ENCODE peak calls at places on chromosomes 6 and 20, in ten cellular contexts. One of them, this sample, is unnamed.

GRCh38 chr6:34284563-34285545 is 36.0 kb upstream of the SMIM29 start:
- DNase-seq in KBM-7: peak; percentile 97
- DNase-seq in kidney tubule cell: no peak
- DNase-seq in AG08395: peak; percentile 88
- DNase-seq in skeletal muscle cell: peak; percentile 74
- DNase-seq in activated CD8-positive, alpha-beta memory T cell treated with anti-CD3 and anti-CD28 coated beads for 1 hour: no peak
- DNase-seq in right cardiac atrium: peak; percentile 48
- DNase-seq in T-helper 22 cell: no peak
- DNase-seq in activated CD4-positive, alpha-beta T cell treated with anti-CD3 and anti-CD28 coated beads, Interleukin-2, amount 50 U/mL, for 24 hours: no peak
- DNase-seq in HS-27A: no peak
- DNase-seq in this sample: no peak

GRCh38 chr20:57843941-57844625 is 134.3 kb upstream of the PMEPA1 start:
- DNase-seq in KBM-7: no peak
- DNase-seq in activated CD8-positive, alpha-beta memory T cell treated with anti-CD3 and anti-CD28 coated beads for 1 hour: no peak
- DNase-seq in right cardiac atrium: no peak
- DNase-seq in activated CD4-positive, alpha-beta T cell treated with anti-CD3 and anti-CD28 coated beads, Interleukin-2, amount 50 U/mL, for 24 hours: no peak
- DNase-seq in AG08395: no peak
- DNase-seq in kidney tubule cell: no peak
- DNase-seq in T-helper 22 cell: no peak
- DNase-seq in HS-27A: no peak
- DNase-seq in skeletal muscle cell: no peak
- DNase-seq in this sample: no peak

GRCh38 chr6:28215425-28215824 is 9.7 kb upstream of the ZSCAN9 start:
- DNase-seq in T-helper 22 cell: no peak
- DNase-seq in KBM-7: no peak
- DNase-seq in AG08395: no peak
- DNase-seq in kidney tubule cell: peak; percentile 10
- DNase-seq in HS-27A: no peak
- DNase-seq in right cardiac atrium: no peak
- DNase-seq in skeletal muscle cell: no peak
- DNase-seq in activated CD8-positive, alpha-beta memory T cell treated with anti-CD3 and anti-CD28 coated beads for 1 hour: no peak
- DNase-seq in activated CD4-positive, alpha-beta T cell treated with anti-CD3 and anti-CD28 coated beads, Interleukin-2, amount 50 U/mL, for 24 hours: no peak
- DNase-seq in this sample: no peak

GRCh38 chr6:45614488-45615285 is 237.0 kb upstream of the SUPT3H start:
- DNase-seq in AG08395: no peak
- DNase-seq in kidney tubule cell: peak; percentile 44
- DNase-seq in KBM-7: peak; percentile 20
- DNase-seq in skeletal muscle cell: no peak
- DNase-seq in activated CD8-positive, alpha-beta memory T cell treated with anti-CD3 and anti-CD28 coated beads for 1 hour: no peak
- DNase-seq in activated CD4-positive, alpha-beta T cell treated with anti-CD3 and anti-CD28 coated beads, Interleukin-2, amount 50 U/mL, for 24 hours: no peak
- DNase-seq in HS-27A: no peak
- DNase-seq in T-helper 22 cell: no peak
- DNase-seq in right cardiac atrium: no peak
- DNase-seq in this sample: no peak

GRCh38 chr6:140379919-140380318 is 1005.5 kb upstream of the CITED2 start:
- DNase-seq in kidney tubule cell: no peak
- DNase-seq in right cardiac atrium: no peak
- DNase-seq in AG08395: peak; percentile 48
- DNase-seq in skeletal muscle cell: no peak
- DNase-seq in KBM-7: no peak
- DNase-seq in activated CD8-positive, alpha-beta memory T cell treated with anti-CD3 and anti-CD28 coated beads for 1 hour: no peak
- DNase-seq in activated CD4-positive, alpha-beta T cell treated with anti-CD3 and anti-CD28 coated beads, Interleukin-2, amount 50 U/mL, for 24 hours: no peak
- DNase-seq in T-helper 22 cell: no peak
- DNase-seq in HS-27A: peak; percentile 35
- DNase-seq in this sample: no peak

GRCh38 chr20:54063998-54064676 is 6.3 kb downstream of the BCAS1 start:
- DNase-seq in kidney tubule cell: peak; percentile 21
- DNase-seq in skeletal muscle cell: no peak
- DNase-seq in AG08395: no peak
- DNase-seq in KBM-7: no peak
- DNase-seq in activated CD4-positive, alpha-beta T cell treated with anti-CD3 and anti-CD28 coated beads, Interleukin-2, amount 50 U/mL, for 24 hours: no peak
- DNase-seq in T-helper 22 cell: no peak
- DNase-seq in activated CD8-positive, alpha-beta memory T cell treated with anti-CD3 and anti-CD28 coated beads for 1 hour: no peak
- DNase-seq in right cardiac atrium: no peak
- DNase-seq in HS-27A: no peak
- DNase-seq in this sample: no peak

GRCh38 chr6:162085561-162085960 is 642.0 kb downstream of the PRKN start:
- DNase-seq in T-helper 22 cell: no peak
- DNase-seq in HS-27A: no peak
- DNase-seq in KBM-7: no peak
- DNase-seq in activated CD4-positive, alpha-beta T cell treated with anti-CD3 and anti-CD28 coated beads, Interleukin-2, amount 50 U/mL, for 24 hours: no peak
- DNase-seq in kidney tubule cell: no peak
- DNase-seq in AG08395: no peak
- DNase-seq in skeletal muscle cell: no peak
- DNase-seq in activated CD8-positive, alpha-beta memory T cell treated with anti-CD3 and anti-CD28 coated beads for 1 hour: no peak
- DNase-seq in right cardiac atrium: no peak
- DNase-seq in this sample: no peak

GRCh38 chr20:11168026-11168425 is 494.2 kb upstream of the JAG1 start:
- DNase-seq in AG08395: peak; percentile 29
- DNase-seq in T-helper 22 cell: no peak
- DNase-seq in KBM-7: no peak
- DNase-seq in activated CD4-positive, alpha-beta T cell treated with anti-CD3 and anti-CD28 coated beads, Interleukin-2, amount 50 U/mL, for 24 hours: no peak
- DNase-seq in kidney tubule cell: peak; percentile 74
- DNase-seq in skeletal muscle cell: no peak
- DNase-seq in activated CD8-positive, alpha-beta memory T cell treated with anti-CD3 and anti-CD28 coated beads for 1 hour: no peak
- DNase-seq in right cardiac atrium: no peak
- DNase-seq in HS-27A: no peak
- DNase-seq in this sample: no peak

GRCh38 chr6:126063512-126064146 is 77.3 kb downstream of the TRMT11 start:
- DNase-seq in HS-27A: no peak
- DNase-seq in right cardiac atrium: no peak
- DNase-seq in KBM-7: no peak
- DNase-seq in activated CD4-positive, alpha-beta T cell treated with anti-CD3 and anti-CD28 coated beads, Interleukin-2, amount 50 U/mL, for 24 hours: no peak
- DNase-seq in T-helper 22 cell: no peak
- DNase-seq in skeletal muscle cell: peak; percentile 95
- DNase-seq in kidney tubule cell: no peak
- DNase-seq in activated CD8-positive, alpha-beta memory T cell treated with anti-CD3 and anti-CD28 coated beads for 1 hour: no peak
- DNase-seq in AG08395: no peak
- DNase-seq in this sample: no peak

GRCh38 chr6:109874086-109874485 is 104.0 kb upstream of the GPR6 start:
- DNase-seq in activated CD4-positive, alpha-beta T cell treated with anti-CD3 and anti-CD28 coated beads, Interleukin-2, amount 50 U/mL, for 24 hours: no peak
- DNase-seq in HS-27A: no peak
- DNase-seq in AG08395: no peak
- DNase-seq in KBM-7: no peak
- DNase-seq in kidney tubule cell: no peak
- DNase-seq in skeletal muscle cell: no peak
- DNase-seq in right cardiac atrium: no peak
- DNase-seq in T-helper 22 cell: no peak
- DNase-seq in activated CD8-positive, alpha-beta memory T cell treated with anti-CD3 and anti-CD28 coated beads for 1 hour: no peak
- DNase-seq in this sample: no peak

GRCh38 chr6:7165002-7165735 is 57.4 kb downstream of the RREB1 start:
- DNase-seq in skeletal muscle cell: no peak
- DNase-seq in right cardiac atrium: no peak
- DNase-seq in kidney tubule cell: peak; percentile 34
- DNase-seq in HS-27A: no peak
- DNase-seq in KBM-7: no peak
- DNase-seq in activated CD4-positive, alpha-beta T cell treated with anti-CD3 and anti-CD28 coated beads, Interleukin-2, amount 50 U/mL, for 24 hours: no peak
- DNase-seq in T-helper 22 cell: no peak
- DNase-seq in AG08395: no peak
- DNase-seq in activated CD8-positive, alpha-beta memory T cell treated with anti-CD3 and anti-CD28 coated beads for 1 hour: no peak
- DNase-seq in this sample: no peak

GRCh38 chr20:31560900-31561598 is 44.0 kb upstream of the ID1 start:
- DNase-seq in right cardiac atrium: no peak
- DNase-seq in KBM-7: no peak
- DNase-seq in T-helper 22 cell: no peak
- DNase-seq in AG08395: peak; percentile 94
- DNase-seq in activated CD8-positive, alpha-beta memory T cell treated with anti-CD3 and anti-CD28 coated beads for 1 hour: no peak
- DNase-seq in skeletal muscle cell: peak; percentile 91
- DNase-seq in kidney tubule cell: peak; percentile 98
- DNase-seq in HS-27A: peak; percentile 95
- DNase-seq in activated CD4-positive, alpha-beta T cell treated with anti-CD3 and anti-CD28 coated beads, Interleukin-2, amount 50 U/mL, for 24 hours: no peak
- DNase-seq in this sample: peak; percentile 91